ENCODE peak calls at places on chromosomes 2 and 18, in five cellular contexts. R, W, O, N and M are unnamed samples.

GRCh38 chr2:108220942-108221541 is 18.7 kb upstream of the SULT1C3 start:
- DNase-seq in N (peak; percentile 54), O (no peak), R (peak; percentile 75), W (no peak), M (peak; percentile 28)

GRCh38 chr18:60145776-60146175 is 226.8 kb downstream of the MC4R start:
- DNase-seq in N (no peak), R (no peak), O (no peak), W (no peak), M (no peak)

GRCh38 chr2:48715956-48716355 is 39.6 kb downstream of the LHCGR start:
- DNase-seq in N (no peak), R (no peak), W (no peak), O (no peak), M (no peak)

GRCh38 chr2:191230174-191230573 is 15.0 kb upstream of the MYO1B start:
- DNase-seq in W (no peak), O (peak; percentile 80), R (no peak), N (no peak), M (no peak)

GRCh38 chr18:9950289-9951016 is 36.6 kb downstream of the VAPA start:
- DNase-seq in N (no peak), O (peak; percentile 62), W (no peak), R (no peak), M (no peak)

GRCh38 chr2:88603146-88603545 is 24.1 kb downstream of the EIF2AK3 start:
- DNase-seq in R (no peak), W (no peak), O (peak; percentile 66), N (no peak), M (no peak)

GRCh38 chr2:235740821-235741220 is 247.0 kb downstream of the AGAP1 start:
- DNase-seq in O (no peak), R (no peak), W (no peak), N (no peak), M (no peak)

GRCh38 chr2:127661072-127661618 is 14.2 kb downstream of the LIMS2 start:
- DNase-seq in O (peak; percentile 76), N (no peak), R (no peak), W (peak; percentile 18), M (no peak)

GRCh38 chr2:232351686-232352510 is 26.7 kb upstream of the ALPP start:
- DNase-seq in R (no peak), W (peak; percentile 30), O (no peak), N (no peak), M (peak; percentile 62)

GRCh38 chr2:169980643-169981042 is 153.4 kb downstream of the UBR3 start:
- DNase-seq in W (no peak), O (no peak), R (no peak), N (no peak), M (no peak)

GRCh38 chr2:228838819-228839218 is 432.3 kb downstream of the PID1 start:
- DNase-seq in N (no peak), W (no peak), O (no peak), R (no peak), M (no peak)

GRCh38 chr2:218860950-218861381 is 1.4 kb downstream of the WNT6 start:
- DNase-seq in W (no peak), R (no peak), N (peak; percentile 67), O (peak; percentile 35), M (peak; percentile 56)

GRCh38 chr2:143075711-143076110 is 53.5 kb upstream of the ARHGAP15 start:
- DNase-seq in R (no peak), N (no peak), W (no peak), O (no peak), M (no peak)

GRCh38 chr18:64966667-64967066 is 784.1 kb upstream of the CDH7 start:
- DNase-seq in W (no peak), R (no peak), O (no peak), N (peak; percentile 23), M (no peak)

GRCh38 chr2:61575447-61575859 is 37.3 kb upstream of the XPO1 start:
- DNase-seq in W (no peak), R (no peak), O (no peak), N (no peak), M (no peak)

GRCh38 chr2:60097298-60097697 is 456.2 kb downstream of the BCL11A start:
- DNase-seq in R (no peak), W (no peak), N (no peak), O (no peak), M (no peak)

GRCh38 chr2:142693171-142693950 is 184.1 kb upstream of the KYNU start:
- DNase-seq in R (no peak), W (no peak), N (no peak), O (no peak), M (no peak)

GRCh38 chr2:85754313-85755095 is 713 bp downstream of the ATOH8 start:
- DNase-seq in W (peak; percentile 69), N (peak; percentile 29), R (no peak), O (peak; percentile 56), M (peak; percentile 72)

GRCh38 chr18:74113711-74114110 is 33.9 kb downstream of the FBXO15 start:
- DNase-seq in R (no peak), W (no peak), O (no peak), N (no peak), M (no peak)

GRCh38 chr18:48952287-48953095 is 1.7 kb upstream of the SMAD7 start:
- DNase-seq in W (peak; percentile 90), O (peak; percentile 83), R (peak; percentile 95), N (peak; percentile 85), M (peak; percentile 85)

GRCh38 chr2:188853307-188853706 is 120.9 kb upstream of the COL3A1 start:
- DNase-seq in W (no peak), R (no peak), N (no peak), O (peak; percentile 91), M (no peak)

GRCh38 chr2:237722616-237723015 is 76.0 kb upstream of the RBM44 start:
- DNase-seq in W (no peak), N (no peak), O (no peak), R (no peak), M (no peak)

GRCh38 chr2:193348055-193348454 is 1153.3 kb upstream of the TMEFF2 start:
- DNase-seq in R (no peak), W (no peak), N (no peak), O (no peak), M (no peak)

GRCh38 chr18:48310999-48311398 is 98.2 kb downstream of the ZBTB7C start:
- DNase-seq in O (no peak), N (no peak), W (no peak), R (no peak), M (no peak)

GRCh38 chr2:193837368-193837767 is 1642.6 kb upstream of the TMEFF2 start:
- DNase-seq in N (no peak), O (peak; percentile 83), W (no peak), R (no peak), M (no peak)

GRCh38 chr2:128549094-128549493 is 230.4 kb upstream of the HS6ST1 start:
- DNase-seq in W (no peak), N (no peak), O (no peak), R (no peak), M (no peak)

GRCh38 chr2:70796247-70796646 is 5.8 kb upstream of the FIGLA start:
- DNase-seq in W (no peak), O (no peak), N (no peak), R (no peak), M (no peak)

GRCh38 chr2:6773007-6773693 is 92.6 kb downstream of the CMPK2 start:
- DNase-seq in R (peak; percentile 65), O (peak; percentile 2), W (peak; percentile 73), N (peak; percentile 52), M (no peak)

GRCh38 chr2:182810087-182810486 is 56.4 kb downstream of the FRZB start:
- DNase-seq in O (no peak), R (no peak), N (no peak), W (no peak), M (no peak)

GRCh38 chr2:75525434-75526308 is 35.1 kb downstream of the EVA1A start:
- DNase-seq in O (no peak), N (no peak), W (no peak), R (no peak), M (no peak)

GRCh38 chr2:6080837-6081541 is 388.8 kb downstream of the SOX11 start:
- DNase-seq in N (no peak), W (no peak), R (no peak), O (no peak), M (no peak)

GRCh38 chr2:83113953-83114352 is 1345.1 kb downstream of the SUCLG1 start:
- DNase-seq in W (no peak), N (no peak), R (no peak), O (no peak), M (no peak)

GRCh38 chr18:59907172-59907571 is 7.4 kb downstream of the PMAIP1 start:
- DNase-seq in W (no peak), N (no peak), R (no peak), O (no peak), M (no peak)

GRCh38 chr2:166417669-166418068 is 41.9 kb upstream of the SCN9A start:
- DNase-seq in N (no peak), R (no peak), W (no peak), O (peak; percentile 39), M (no peak)

GRCh38 chr2:238863749-238864206 is 15.9 kb downstream of the TWIST2 start:
- DNase-seq in O (no peak), R (no peak), N (no peak), W (no peak), M (no peak)

GRCh38 chr2:67671464-67672450 is 274.6 kb downstream of the ETAA1 start:
- DNase-seq in R (no peak), N (no peak), W (no peak), O (no peak), M (no peak)

GRCh38 chr2:137157851-137158250 is 392.5 kb downstream of the THSD7B start:
- DNase-seq in O (no peak), W (no peak), R (no peak), N (no peak), M (no peak)

GRCh38 chr2:10079931-10080535 is at the start of gene CYS1:
- DNase-seq in N (no peak), R (no peak), O (no peak), W (no peak), M (no peak)
- TF ChIP-seq CTCF in N (peak; percentile 32), R (peak; percentile 57), O (peak; percentile 15), W (no peak), M (no peak)

GRCh38 chr18:69845588-69846506 is 101.8 kb downstream of the CD226 start:
- DNase-seq in W (no peak), N (no peak), R (no peak), O (peak; percentile 66), M (no peak)
- TF ChIP-seq CTCF in W (no peak), N (no peak), R (no peak), O (no peak), M (no peak)

GRCh38 chr2:42810126-42810970 is 18.0 kb upstream of the HAAO start:
- DNase-seq in W (peak; percentile 97), N (peak; percentile 92), R (peak; percentile 99), O (peak; percentile 98), M (peak; percentile 98)
- TF ChIP-seq CTCF in W (no peak), N (peak; percentile 11), R (no peak), O (peak; percentile 12), M (no peak)

GRCh38 chr2:172865422-172865821 is 129.8 kb downstream of the RAPGEF4 start:
- DNase-seq in R (no peak), O (peak; percentile 14), W (no peak), N (no peak), M (no peak)
- TF ChIP-seq CTCF in R (no peak), O (peak; percentile 16), W (no peak), N (no peak), M (no peak)

GRCh38 chr2:55621802-55622201 is 4.4 kb upstream of the PPP4R3B start:
- DNase-seq in W (no peak), R (no peak), N (no peak), O (no peak), M (no peak)
- TF ChIP-seq CTCF in W (no peak), R (no peak), N (no peak), O (no peak), M (no peak)

GRCh38 chr2:204177251-204177976 is 240.9 kb downstream of the ICOS start:
- DNase-seq in N (no peak), W (no peak), R (no peak), O (no peak), M (no peak)
- TF ChIP-seq CTCF in N (no peak), W (no peak), R (no peak), O (no peak), M (no peak)